ENCODE peak calls at places on chromosomes 4 and X, in five cellular contexts. K is AG04450, I is fibroblast of the aortic adventitia, A is pancreas, N is IMR-90. L is an unnamed sample.

GRCh38 chrX:73940893-73941470 is 363.0 kb upstream of the ZCCHC13 start:
- DNase-seq in K (no peak), A (no peak), N (no peak), I (no peak), L (no peak)

GRCh38 chr4:61210186-61210939 is 10.2 kb downstream of the ADGRL3 start:
- DNase-seq in I (no peak), N (no peak), A (no peak), K (no peak), L (peak; percentile 30)

GRCh38 chr4:15906024-15906443 is 32.5 kb downstream of the FGFBP1 start:
- DNase-seq in N (no peak), K (no peak), A (peak; percentile 28), I (no peak), L (no peak)

GRCh38 chr4:185395956-185396723 is 416 bp upstream of the LRP2BP start:
- DNase-seq in N (peak; percentile 97), A (peak; percentile 99), I (peak; percentile 96), K (peak; percentile 91), L (peak; percentile 98)

GRCh38 chrX:25523574-25523973 is 507.8 kb upstream of the ARX start:
- DNase-seq in I (peak; percentile 63), N (peak; percentile 36), K (no peak), A (no peak), L (peak; percentile 63)

GRCh38 chrX:142089193-142089592 is 115.9 kb downstream of the MAGEC2 start:
- DNase-seq in K (no peak), A (no peak), N (peak; percentile 1), I (peak; percentile 4), L (peak; percentile 40)

GRCh38 chrX:70033348-70033747 is 16.4 kb downstream of the AWAT2 start:
- DNase-seq in I (peak; percentile 40), N (peak; percentile 21), A (no peak), K (no peak), L (peak; percentile 56)

GRCh38 chrX:102548231-102548630 is 31.7 kb upstream of the TMSB15A start:
- DNase-seq in N (no peak), K (no peak), I (no peak), A (no peak), L (no peak)

GRCh38 chr4:2042207-2042946 is 16.8 kb upstream of the NAT8L start:
- DNase-seq in I (no peak), A (peak; percentile 57), N (no peak), K (no peak), L (no peak)

GRCh38 chr4:61517144-61517543 is 317.0 kb downstream of the ADGRL3 start:
- DNase-seq in K (no peak), A (no peak), I (no peak), N (no peak), L (no peak)

GRCh38 chr4:47746122-47746521 is 91.7 kb downstream of the CORIN start:
- DNase-seq in K (no peak), I (no peak), N (no peak), A (no peak), L (no peak)

GRCh38 chrX:136679581-136679980 is 31.6 kb downstream of the CD40LG start:
- DNase-seq in K (no peak), I (no peak), N (no peak), A (no peak), L (no peak)

GRCh38 chr4:7189475-7190277 is 2.7 kb upstream of the SORCS2 start:
- DNase-seq in K (no peak), A (no peak), I (no peak), N (no peak), L (no peak)

GRCh38 chr4:143559757-143560147 is 46.2 kb downstream of the SMARCA5 start:
- DNase-seq in N (no peak), I (no peak), A (no peak), K (no peak), L (no peak)

GRCh38 chr4:120007171-120007894 is 59.3 kb downstream of the MAD2L1 start:
- DNase-seq in N (peak; percentile 90), K (peak; percentile 73), I (peak; percentile 95), A (no peak), L (peak; percentile 94)

GRCh38 chr4:24434193-24434728 is 150.1 kb downstream of the DHX15 start:
- DNase-seq in A (no peak), I (no peak), K (no peak), N (no peak), L (no peak)

GRCh38 chr4:127660486-127660885 is 27.7 kb downstream of the INTU start:
- DNase-seq in I (no peak), K (no peak), N (no peak), A (no peak), L (no peak)

GRCh38 chr4:175469519-175469918 is 342.5 kb downstream of the GPM6A start:
- DNase-seq in A (no peak), K (no peak), N (peak; percentile 21), I (peak; percentile 18), L (peak; percentile 34)

GRCh38 chr4:6844986-6845385 is 62.5 kb downstream of the KIAA0232 start:
- DNase-seq in I (no peak), N (no peak), K (no peak), A (no peak), L (no peak)

GRCh38 chr4:166324321-166324720 is 451.3 kb downstream of the TLL1 start:
- DNase-seq in A (no peak), N (no peak), I (peak; percentile 33), K (no peak), L (peak; percentile 54)

GRCh38 chr4:156545003-156545785 is 426.4 kb downstream of the PDGFC start:
- DNase-seq in K (no peak), A (no peak), I (peak; percentile 84), N (peak; percentile 15), L (peak; percentile 59)

GRCh38 chr4:114223580-114223979 is 244.1 kb upstream of the ARSJ start:
- DNase-seq in I (no peak), A (no peak), N (no peak), K (no peak), L (no peak)

GRCh38 chr4:3336389-3337356 is 43.9 kb downstream of the RGS12 start:
- DNase-seq in N (no peak), K (no peak), A (no peak), I (no peak), L (no peak)

GRCh38 chr4:8860096-8860891 is 11.3 kb downstream of the HMX1 start:
- DNase-seq in K (no peak), I (no peak), N (no peak), A (no peak), L (no peak)

GRCh38 chr4:26330186-26330787 is 9.5 kb downstream of the RBPJ start:
- DNase-seq in N (peak; percentile 68), A (no peak), I (peak; percentile 75), K (no peak), L (peak; percentile 81)

GRCh38 chr4:53889335-53890084 is 174.9 kb downstream of the CHIC2 start:
- DNase-seq in N (peak; percentile 76), K (peak; percentile 72), I (peak; percentile 77), A (no peak), L (peak; percentile 42)

GRCh38 chrX:48025561-48025960 is 18.8 kb downstream of the SPACA5 start:
- DNase-seq in N (peak; percentile 61), K (peak; percentile 20), A (no peak), I (peak; percentile 72), L (peak; percentile 76)

GRCh38 chrX:110381216-110381615 is 22.6 kb downstream of the RTL9 start:
- DNase-seq in K (no peak), A (no peak), N (peak; percentile 79), I (no peak), L (peak; percentile 49)

GRCh38 chr4:182257503-182257902 is 14.3 kb downstream of the TENM3 start:
- DNase-seq in K (no peak), I (no peak), A (no peak), N (no peak), L (no peak)

GRCh38 chr4:182251116-182251515 is 7.9 kb downstream of the TENM3 start:
- DNase-seq in I (no peak), N (no peak), K (no peak), A (no peak), L (no peak)

GRCh38 chr4:182258441-182259031 is 15.3 kb downstream of the TENM3 start:
- DNase-seq in N (no peak), A (no peak), K (no peak), I (no peak), L (no peak)

GRCh38 chr4:182254381-182254780 is 11.2 kb downstream of the TENM3 start:
- DNase-seq in A (no peak), K (no peak), N (no peak), I (no peak), L (no peak)

GRCh38 chr4:182255421-182256190 is 12.4 kb downstream of the TENM3 start:
- DNase-seq in I (no peak), K (no peak), A (no peak), N (no peak), L (no peak)
- TF ChIP-seq CTCF in I (no peak), K (no peak), A (no peak), N (no peak), L (no peak)

DNA sequence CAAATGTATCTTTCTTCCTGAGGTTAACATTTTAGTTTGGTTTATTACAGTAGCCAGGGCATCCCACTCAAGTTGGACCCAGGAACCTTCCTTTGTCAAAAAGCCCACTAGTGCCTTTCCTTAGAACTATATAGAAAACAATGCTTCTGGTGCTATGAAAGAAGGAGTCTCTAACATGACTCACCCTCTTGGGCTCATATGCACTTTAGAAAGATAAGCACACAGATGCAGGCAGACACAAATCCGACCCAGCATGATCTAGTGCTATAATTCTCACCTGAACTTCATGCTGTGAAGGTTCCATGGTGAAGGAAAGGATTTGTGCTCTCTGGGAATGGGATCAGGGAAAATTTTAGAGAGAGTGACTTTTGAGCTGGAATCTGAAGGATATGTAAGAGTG is 289.4 kb downstream of the ANKRD50 start:
- DNase-seq in A (no peak), N (peak; percentile 65), K (no peak), I (peak; percentile 43), L (peak; percentile 68)
- H3K4me3 ChIP-seq in A (no peak overlapping the region), N (no peak overlapping the region), K (no peak overlapping the region), I (no peak overlapping the region), L (no peak overlapping the region)

GRCh38 chrX:125131146-125131545 is 188.5 kb upstream of the TEX13C start:
- DNase-seq in A (no peak), N (no peak), I (no peak), K (no peak), L (no peak)

GRCh38 chrX:125137521-125137920 is 182.2 kb upstream of the TEX13C start:
- DNase-seq in K (no peak), N (no peak), A (no peak), I (no peak), L (no peak)

GRCh38 chrX:125132274-125132673 is 187.4 kb upstream of the TEX13C start:
- DNase-seq in A (no peak), I (no peak), K (no peak), N (peak; percentile 0), L (no peak)
- TF ChIP-seq CTCF in A (no peak), I (no peak), K (peak; percentile 16), N (peak; percentile 33), L (no peak)

GRCh38 chr4:37989398-37990260 is 29.4 kb downstream of the PTTG2 start:
- DNase-seq in I (no peak), K (no peak), A (no peak), N (no peak), L (no peak)
- H3K4me3 ChIP-seq in I (no peak overlapping the region), K (no peak overlapping the region), A (no peak overlapping the region), N (no peak overlapping the region), L (no peak overlapping the region)